ENCODE peak calls at places on chromosomes 7 and 10, in six cellular contexts. C is epithelial cell of esophagus; E is mucosa of gallbladder; S is renal cortical epithelial cell; K is HL-60; P is stimulated activated CD4-positive, alpha-beta T cell treated with anti-CD3 and anti-CD28 coated beads, Interleukin-2, amount 100 ng/mL, for 48 hours. O is an unnamed sample.

GRCh38 chr10:127392351-127393235 is 156.5 kb upstream of the NPS start:
- DNase-seq in C (no peak), E (no peak), S (no peak), K (no peak), P (no peak), O (no peak)

GRCh38 chr7:90816511-90817142 is 220.5 kb downstream of the CDK14 start:
- DNase-seq in C (peak), E (peak), S (peak), K (peak), P (no peak), O (no peak)

GRCh38 chr7:87341441-87341840 is 4.0 kb upstream of the CROT start:
- DNase-seq in C (no peak), E (no peak), S (no peak), K (no peak), P (no peak), O (no peak)

GRCh38 chr7:142807855-142808460 is 37.2 kb downstream of the PRSS2 start:
- DNase-seq in C (no peak), E (no peak), S (no peak), K (no peak), P (no peak), O (no peak)

GRCh38 chr10:69337312-69338132 is 59.2 kb downstream of the HK1 start:
- DNase-seq in C (peak), E (no peak), S (peak), K (peak), P (no peak), O (no peak)

GRCh38 chr7:19009936-19010280 is 107.5 kb downstream of the TWIST1 start:
- DNase-seq in C (peak), E (no peak), S (no peak), K (no peak), P (no peak), O (no peak)

GRCh38 chr10:110684800-110685446 is 40.8 kb downstream of the RBM20 start:
- DNase-seq in C (no peak), E (no peak), S (no peak), K (no peak), P (no peak), O (no peak)

GRCh38 chr10:125707852-125708468 is 11.5 kb upstream of the EDRF1 start:
- DNase-seq in C (peak), E (no peak), S (peak), K (no peak), P (no peak), O (no peak)

GRCh38 chr10:113960617-113961260 is 82.9 kb upstream of the ADRB1 start:
- DNase-seq in C (peak), E (peak), S (no peak), K (peak), P (no peak), O (no peak)

GRCh38 chr7:105821527-105821926 is 54.9 kb downstream of the ATXN7L1 start:
- DNase-seq in C (no peak), E (no peak), S (no peak), K (no peak), P (no peak), O (no peak)

GRCh38 chr7:124457841-124458240 is 307.8 kb downstream of the GPR37 start:
- DNase-seq in C (peak), E (no peak), S (peak), K (no peak), P (no peak), O (no peak)

GRCh38 chr7:83410989-83411591 is 237.8 kb downstream of the SEMA3E start:
- DNase-seq in C (peak), E (peak), S (peak), K (no peak), P (no peak), O (no peak)

GRCh38 chr10:122565766-122566206 is 5.2 kb downstream of the DMBT1 start:
- DNase-seq in C (peak), E (peak), S (peak), K (peak), P (peak), O (peak)

GRCh38 chr7:146208484-146208883 is 91.9 kb downstream of the CNTNAP2 start:
- DNase-seq in C (no peak), E (no peak), S (no peak), K (no peak), P (no peak), O (no peak)